ENCODE peak calls at places on chromosome 11, in seven cellular contexts. S is aorta; E is Right ventricle myocardium inferior; P is foreskin fibroblast; F is NCI-H748 treated with DMSO at 0.1 percent for 48 hours; Q is iPS-NIHi11; R is effector CD4-positive, alpha-beta T cell. H is an unnamed sample.

GRCh38 chr11:75269367-75269660 is 28.7 kb downstream of the TPBGL start:
- DNase-seq in F (no peak), E (no peak), R (no peak), P (no peak), S (no peak), Q (no peak), H (no peak)

GRCh38 chr11:119375629-119376196 is 5.8 kb downstream of the USP2 start:
- DNase-seq in Q (no peak), R (no peak), P (peak; percentile 64), F (no peak), E (peak; percentile 84), S (peak; percentile 75), H (peak; percentile 69)

GRCh38 chr11:115605397-115606222 is 101.4 kb upstream of the CADM1 start:
- DNase-seq in R (no peak), E (no peak), F (no peak), Q (no peak), S (no peak), P (no peak), H (no peak)

GRCh38 chr11:101555366-101555765 is 28.4 kb downstream of the TRPC6 start:
- DNase-seq in R (no peak), F (no peak), P (peak; percentile 56), Q (no peak), S (no peak), E (no peak), H (no peak)

GRCh38 chr11:2036863-2037486 is 39.3 kb upstream of the H19 start:
- DNase-seq in P (no peak), F (no peak), Q (no peak), E (no peak), S (no peak), R (no peak), H (no peak)

GRCh38 chr11:87097582-87097981 is 59.8 kb downstream of the TMEM135 start:
- DNase-seq in Q (peak; percentile 72), S (no peak), P (no peak), R (peak; percentile 4), F (no peak), E (no peak), H (no peak)

GRCh38 chr11:910589-911030 is at the start of gene CHID1:
- DNase-seq in P (peak; percentile 78), R (peak; percentile 67), E (peak; percentile 93), S (peak; percentile 91), F (peak; percentile 63), Q (peak; percentile 100), H (no peak)

GRCh38 chr11:114284021-114284420 is 12.2 kb upstream of the NNMT start:
- DNase-seq in P (no peak), R (no peak), S (no peak), Q (no peak), E (no peak), F (no peak), H (no peak)

GRCh38 chr11:111835665-111836064 is 35.7 kb downstream of the ALG9 start:
- DNase-seq in F (no peak), P (no peak), E (no peak), R (no peak), S (no peak), Q (no peak), H (no peak)

GRCh38 chr11:72820439-72821139 is 6.4 kb downstream of the ATG16L2 start:
- DNase-seq in R (no peak), S (no peak), P (no peak), Q (no peak), E (no peak), F (no peak), H (no peak)

GRCh38 chr11:118148877-118149276 is 3.7 kb downstream of the SCN4B start:
- DNase-seq in Q (no peak), P (peak; percentile 12), S (no peak), R (no peak), E (no peak), F (no peak), H (no peak)

GRCh38 chr11:106888386-106888785 is 129.9 kb downstream of the GUCY1A2 start:
- DNase-seq in P (no peak), E (no peak), S (no peak), R (no peak), Q (no peak), F (no peak), H (no peak)

GRCh38 chr11:76701701-76702100 is 31.2 kb upstream of the LRRC32 start:
- DNase-seq in R (no peak), P (peak; percentile 74), S (no peak), F (no peak), E (no peak), Q (peak; percentile 26), H (no peak)

GRCh38 chr11:76763573-76764348 is 19.4 kb upstream of the TSKU start:
- DNase-seq in F (no peak), R (no peak), S (peak; percentile 78), E (no peak), P (peak; percentile 49), Q (no peak), H (peak; percentile 51)

GRCh38 chr11:132586801-132587200 is 945.5 kb downstream of the OPCML start:
- DNase-seq in P (peak; percentile 29), R (no peak), E (no peak), S (no peak), F (no peak), Q (no peak), H (no peak)

GRCh38 chr11:10979529-10979928 is 121.7 kb upstream of the ZBED5 start:
- DNase-seq in R (no peak), Q (no peak), P (no peak), F (no peak), S (no peak), E (no peak), H (no peak)

GRCh38 chr11:100739636-100740035 is 52.5 kb downstream of the ARHGAP42 start:
- DNase-seq in R (no peak), P (peak; percentile 74), F (no peak), Q (no peak), E (no peak), S (no peak), H (peak; percentile 72)

GRCh38 chr11:35343033-35343598 is 76.2 kb downstream of the SLC1A2 start:
- DNase-seq in E (no peak), P (no peak), F (no peak), Q (no peak), S (no peak), R (no peak), H (no peak)

GRCh38 chr11:85114786-85115185 is 512.4 kb downstream of the DLG2 start:
- DNase-seq in Q (no peak), S (no peak), P (no peak), E (no peak), F (no peak), R (no peak), H (peak; percentile 31)

GRCh38 chr11:120013325-120014250 is 124.3 kb downstream of the TRIM29 start:
- DNase-seq in F (no peak), P (no peak), Q (peak; percentile 92), S (no peak), R (no peak), E (no peak), H (no peak)

GRCh38 chr11:103808246-103808645 is 228.2 kb upstream of the DDI1 start:
- DNase-seq in P (no peak), S (no peak), F (no peak), R (no peak), E (no peak), Q (no peak), H (no peak)

GRCh38 chr11:22583963-22584492 is 41.6 kb downstream of the FANCF start:
- DNase-seq in P (no peak), S (no peak), R (no peak), E (no peak), Q (no peak), F (no peak), H (no peak)

GRCh38 chr11:19673924-19674390 is 38.7 kb upstream of the NAV2 start:
- DNase-seq in E (peak; percentile 90), S (peak; percentile 89), P (peak; percentile 21), Q (peak; percentile 31), R (no peak), F (no peak), H (no peak)

GRCh38 chr11:34501500-34501899 is 12.1 kb downstream of the ELF5 start:
- DNase-seq in P (peak; percentile 68), R (no peak), Q (peak; percentile 38), S (no peak), F (no peak), E (no peak), H (peak; percentile 65)

GRCh38 chr11:82771781-82772180 is 38.1 kb upstream of the FAM181B start:
- DNase-seq in S (no peak), P (no peak), R (no peak), Q (no peak), F (no peak), E (no peak), H (no peak)

GRCh38 chr11:81585534-81585933 is 1148.1 kb downstream of the FAM181B start:
- DNase-seq in P (no peak), S (no peak), F (no peak), E (no peak), R (no peak), Q (no peak), H (no peak)

GRCh38 chr11:294795-295194 is 4.5 kb downstream of the IFITM5 start:
- DNase-seq in Q (no peak), P (no peak), E (peak; percentile 53), F (no peak), S (peak; percentile 38), R (no peak), H (no peak)

GRCh38 chr11:124946735-124947141 is 7.3 kb upstream of the CCDC15 start:
- DNase-seq in E (no peak), S (no peak), P (peak; percentile 38), F (no peak), R (no peak), Q (no peak), H (no peak)

GRCh38 chr11:64355078-64355940 is 3.7 kb upstream of the RPS6KA4 start:
- DNase-seq in R (no peak), P (peak; percentile 76), E (peak; percentile 89), S (peak; percentile 89), F (peak; percentile 24), Q (peak; percentile 93), H (no peak)

GRCh38 chr11:35629914-35630313 is 11.7 kb downstream of the FJX1 start:
- DNase-seq in Q (no peak), E (no peak), R (no peak), S (peak; percentile 49), P (peak; percentile 98), F (no peak), H (peak; percentile 98)

GRCh38 chr11:8100151-8100550 is 19.1 kb downstream of the TUB start:
- DNase-seq in R (no peak), S (no peak), E (no peak), F (no peak), Q (no peak), P (no peak), H (no peak)

GRCh38 chr11:124674168-124674517 is 439 bp downstream of the SPA17 start:
- DNase-seq in P (no peak), F (no peak), E (no peak), Q (peak; percentile 14), R (no peak), S (no peak), H (no peak)

GRCh38 chr11:16603890-16604783 is 134.3 kb upstream of the C11orf58 start:
- DNase-seq in R (no peak), S (peak; percentile 56), Q (peak; percentile 47), E (peak; percentile 85), F (no peak), P (no peak), H (no peak)

GRCh38 chr11:27285761-27286160 is 77.3 kb downstream of the CCDC34 start:
- DNase-seq in P (no peak), F (no peak), R (no peak), Q (no peak), S (no peak), E (no peak), H (no peak)

GRCh38 chr11:61158691-61159381 is 2.4 kb downstream of the VPS37C start:
- DNase-seq in R (no peak), E (no peak), Q (no peak), S (peak; percentile 9), F (no peak), P (peak; percentile 62), H (peak; percentile 17)

H was measured in skeletal muscle cell.